ENCODE peak calls at places on chromosomes 1 and 21, in eight cellular contexts. D, A, Q, Y, M, T, I and H are unnamed samples.
A peak's percentile ranks its signal among the peaks of the same experiment; 100 is the strongest.

GRCh38 chr1:155052412-155053400 is 1.6 kb downstream of the ADAM15 start:
- DNase-seq in D (peak; percentile 57), A (peak; percentile 42), Q (no peak), Y (peak; percentile 54), M (no peak), T (no peak), I (no peak), H (peak; percentile 64)

GRCh38 chr1:119544165-119544762 is 37.3 kb downstream of the HSD3B1 start:
- DNase-seq in D (no peak), A (peak; percentile 11), Q (no peak), Y (peak; percentile 25), M (no peak), T (peak; percentile 7), I (no peak), H (no peak)

GRCh38 chr1:176149939-176150807 is 56.9 kb downstream of the COP1 start:
- DNase-seq in D (no peak), A (no peak), Q (no peak), Y (no peak), M (no peak), T (peak; percentile 25), I (no peak), H (no peak)

GRCh38 chr1:50705041-50705440 is 255.0 kb downstream of the FAF1 start:
- DNase-seq in D (no peak), A (peak; percentile 20), Q (no peak), Y (no peak), M (no peak), T (no peak), I (no peak), H (no peak)

GRCh38 chr1:212234431-212235298 is 50.5 kb upstream of the PPP2R5A start:
- DNase-seq in D (peak; percentile 79), A (peak; percentile 96), Q (peak; percentile 81), Y (peak; percentile 79), M (no peak), T (peak; percentile 94), I (no peak), H (peak; percentile 63)

GRCh38 chr1:219788700-219789099 is 139.7 kb downstream of the SLC30A10 start:
- DNase-seq in D (no peak), A (no peak), Q (no peak), Y (no peak), M (no peak), T (no peak), I (no peak), H (no peak)

GRCh38 chr1:111205724-111206070 is 5.3 kb upstream of the DENND2D start:
- DNase-seq in D (no peak), A (peak; percentile 56), Q (no peak), Y (no peak), M (no peak), T (peak; percentile 41), I (no peak), H (no peak)

GRCh38 chr1:156657971-156658319 is 16.0 kb downstream of the BCAN start:
- DNase-seq in D (peak; percentile 37), A (no peak), Q (no peak), Y (no peak), M (no peak), T (no peak), I (no peak), H (no peak)

GRCh38 chr1:162185299-162185698 is 115.8 kb downstream of the NOS1AP start:
- DNase-seq in D (no peak), A (no peak), Q (no peak), Y (no peak), M (no peak), T (peak; percentile 9), I (no peak), H (no peak)

GRCh38 chr1:119373465-119373864 is 4.9 kb downstream of the HAO2 start:
- DNase-seq in D (no peak), A (peak; percentile 93), Q (no peak), Y (no peak), M (no peak), T (peak; percentile 45), I (no peak), H (no peak)

GRCh38 chr1:41623736-41624135 is 139.3 kb upstream of the EDN2 start:
- DNase-seq in D (no peak), A (no peak), Q (no peak), Y (no peak), M (no peak), T (no peak), I (no peak), H (no peak)

DNA sequence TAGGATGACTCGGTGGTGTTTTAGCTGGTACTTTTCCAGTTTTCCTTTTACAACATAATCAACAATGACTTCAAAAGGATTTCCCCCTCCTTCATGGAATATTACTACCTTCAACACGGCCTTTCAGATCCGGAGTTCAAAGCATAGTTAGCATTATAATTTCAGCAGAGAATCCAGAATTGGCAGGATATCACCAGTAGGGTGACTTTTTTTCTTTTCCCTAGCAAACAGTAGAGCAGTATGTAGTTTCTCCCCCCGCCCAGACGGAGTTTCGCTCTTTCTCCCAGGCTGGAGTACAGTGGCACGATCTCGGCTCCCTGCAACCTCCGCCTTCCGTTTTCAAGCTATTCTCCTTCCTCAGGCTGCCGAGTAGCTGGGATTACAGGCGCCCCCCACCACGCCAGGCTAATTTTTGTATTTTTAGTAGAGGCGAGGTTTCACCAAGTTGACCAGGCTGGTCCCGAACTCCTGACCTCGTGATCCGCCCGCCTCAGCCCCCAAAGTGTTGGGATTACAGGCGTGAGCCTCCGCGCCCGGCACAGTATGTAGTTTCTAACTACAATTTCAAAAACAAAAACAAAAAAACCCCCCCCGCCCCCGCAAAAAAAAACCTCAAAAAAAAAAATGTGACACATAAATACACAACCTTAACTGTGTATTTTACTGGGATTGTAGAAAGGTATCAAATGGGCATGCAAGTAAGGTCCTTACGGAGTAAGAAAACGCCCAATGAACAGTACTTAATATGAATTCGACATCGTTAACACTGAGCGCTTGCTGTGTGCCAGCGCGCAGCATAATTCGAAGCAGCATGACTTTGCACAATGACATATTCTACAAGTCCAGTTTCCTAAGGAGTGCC is 1.5 kb upstream of the COX20 start:
- DNase-seq in D (peak; percentile 87), A (peak; percentile 77), Q (no peak), Y (peak; percentile 63), M (peak; percentile 32), T (peak; percentile 78), I (peak; percentile 43), H (peak; percentile 41)
- TF ChIP-seq CTCF in D (peak; percentile 43), A (no peak), Q (peak; percentile 38), Y (peak; percentile 35), M (peak; percentile 57), T (peak; percentile 30), I (peak; percentile 57), H (no peak)

GRCh38 chr1:5973771-5974170 is 18.5 kb downstream of the NPHP4 start:
- DNase-seq in D (no peak), A (no peak), Q (no peak), Y (no peak), M (no peak), T (no peak), I (no peak), H (no peak)

GRCh38 chr1:5976726-5977493 is 15.3 kb downstream of the NPHP4 start:
- DNase-seq in D (no peak), A (no peak), Q (no peak), Y (no peak), M (no peak), T (no peak), I (no peak), H (no peak)

GRCh38 chr1:5974631-5975030 is 17.6 kb downstream of the NPHP4 start:
- DNase-seq in D (no peak), A (no peak), Q (no peak), Y (no peak), M (no peak), T (no peak), I (no peak), H (no peak)

GRCh38 chr1:5976231-5976630 is 16.0 kb downstream of the NPHP4 start:
- DNase-seq in D (no peak), A (no peak), Q (no peak), Y (no peak), M (no peak), T (no peak), I (no peak), H (no peak)

DNA sequence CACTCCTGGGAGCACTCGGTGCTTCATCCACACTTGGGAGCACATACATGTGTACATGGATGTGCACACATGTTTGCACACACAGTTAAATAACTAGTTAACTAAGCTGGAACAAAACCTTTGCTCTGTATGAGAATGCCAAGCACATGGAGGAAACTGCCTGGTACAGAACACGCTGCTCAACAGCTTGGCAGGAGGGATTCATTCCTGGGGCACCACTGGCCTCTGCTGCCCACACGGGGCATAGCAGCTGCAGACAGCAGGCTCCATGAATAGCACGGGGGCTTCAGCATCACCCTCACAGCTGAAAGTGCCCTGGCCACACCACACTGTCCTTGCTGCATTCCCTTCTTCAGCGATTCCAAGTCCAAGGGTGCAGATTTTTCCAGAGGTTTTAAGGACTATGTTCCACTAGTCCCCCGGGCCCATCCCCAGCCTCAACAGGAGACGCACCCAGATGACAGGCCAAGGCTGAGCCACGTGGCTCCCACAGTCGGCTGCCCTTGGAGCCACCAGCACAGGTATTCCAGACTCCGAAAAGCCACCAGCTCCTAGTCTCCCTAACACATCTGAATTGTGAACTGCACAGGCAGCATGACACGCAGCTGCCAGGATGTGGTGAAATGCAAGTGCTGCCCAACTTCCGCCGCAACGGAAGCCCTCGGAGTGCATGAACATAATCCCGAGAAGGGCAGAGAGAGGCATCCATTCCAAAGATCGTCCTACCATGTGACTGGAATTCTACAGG is 16.9 kb downstream of the NPHP4 start:
- DNase-seq in D (peak; percentile 11), A (peak; percentile 33), Q (peak; percentile 30), Y (peak; percentile 59), M (peak; percentile 28), T (peak; percentile 58), I (peak; percentile 26), H (peak; percentile 58)
- TF ChIP-seq CTCF in D (peak; percentile 49), A (peak; percentile 79), Q (peak; percentile 91), Y (peak; percentile 69), M (peak; percentile 37), T (peak; percentile 71), I (peak; percentile 70), H (peak; percentile 65)

DNA sequence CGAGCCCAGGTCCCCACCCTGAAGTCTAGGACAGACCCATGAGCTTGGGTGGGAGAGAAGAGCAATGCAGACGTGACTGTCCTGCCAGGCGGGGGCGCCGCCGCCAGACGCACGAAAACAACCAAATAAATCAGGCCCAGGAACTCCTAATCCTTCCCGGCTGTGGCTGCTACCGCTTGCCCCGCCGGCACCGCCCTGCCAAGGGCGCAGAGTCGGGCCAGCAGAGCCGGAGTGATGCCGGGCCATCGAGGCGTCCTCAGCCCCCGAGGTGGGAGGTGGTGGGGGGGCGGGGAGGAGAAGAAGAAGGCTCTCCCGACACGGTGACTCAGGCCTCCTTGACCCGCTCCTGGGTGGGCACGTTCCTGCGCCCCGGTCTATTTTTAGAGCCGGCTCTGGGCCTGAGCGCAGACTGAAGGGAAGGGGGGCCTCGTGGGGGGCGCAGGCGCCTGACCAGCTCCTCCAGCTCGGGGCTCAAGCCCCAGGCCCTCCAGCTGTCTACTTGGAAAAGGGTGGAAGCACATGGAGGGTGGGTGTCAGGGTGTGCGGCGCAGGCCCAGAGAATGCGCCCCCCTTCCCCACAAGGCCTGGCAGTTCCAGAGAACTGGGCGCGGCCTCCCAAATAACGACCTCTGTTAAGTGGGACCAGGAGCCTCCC is 10.8 kb upstream of the COL16A1 start:
- DNase-seq in D (peak; percentile 47), A (peak; percentile 50), Q (no peak), Y (peak; percentile 89), M (no peak), T (peak; percentile 74), I (peak; percentile 40), H (no peak)
- TF ChIP-seq CTCF in D (peak; percentile 70), A (peak; percentile 68), Q (peak; percentile 51), Y (peak; percentile 34), M (no peak), T (peak; percentile 52), I (peak; percentile 52), H (peak; percentile 64)

DNA sequence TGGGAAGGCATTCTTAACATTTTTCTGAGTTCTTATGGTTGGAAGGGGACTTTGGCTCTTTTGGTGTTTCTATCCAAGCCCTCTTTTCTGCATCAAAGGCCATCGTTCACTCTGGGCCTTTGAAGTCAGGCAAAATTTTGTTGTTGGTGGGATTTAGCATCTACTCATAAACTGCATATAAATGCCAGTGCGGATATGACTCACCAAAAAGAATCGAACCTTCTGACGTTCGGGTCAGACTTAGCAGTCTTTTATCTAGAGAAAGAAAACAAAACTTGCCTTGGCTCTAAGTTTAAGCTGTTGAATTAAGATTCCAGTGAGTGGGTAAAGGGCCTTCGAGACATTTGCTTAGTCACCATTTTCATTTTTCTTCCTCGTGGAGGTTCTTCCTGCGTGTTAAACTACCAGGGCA is 51.4 kb downstream of the EVA1C start:
- DNase-seq in D (no peak), A (peak; percentile 62), Q (peak; percentile 72), Y (no peak), M (no peak), T (peak; percentile 97), I (no peak), H (no peak)
- TF ChIP-seq CTCF in D (no peak), A (no peak), Q (no peak), Y (no peak), M (no peak), T (no peak), I (no peak), H (no peak)